ENCODE peak calls at places on chromosomes 4 and X, in four cellular contexts. K is NCI-H1105; T is stimulated activated CD4-positive, alpha-beta T cell treated with anti-CD3 and anti-CD28 coated beads, TNF-alpha, amount 100 ng/mL, for 4 hours; I is T-cell. N is an unnamed sample.

GRCh38 chr4:6562931-6563901 is 11.8 kb upstream of the MAN2B2 start:
- DNase-seq in K (no peak), T (no peak), I (no peak), N (peak)

GRCh38 chr4:24557036-24558022 is 27.0 kb downstream of the DHX15 start:
- DNase-seq in K (no peak), T (no peak), I (no peak), N (no peak)

GRCh38 chrX:119669424-119670037 is 23.4 kb downstream of the SEPTIN6 start:
- DNase-seq in K (no peak), T (no peak), I (no peak), N (no peak)

GRCh38 chr4:99273704-99274103 is 17.1 kb downstream of the ADH1A start:
- DNase-seq in K (no peak), T (no peak), I (no peak), N (no peak)

GRCh38 chrX:31356501-31357263 is 284.8 kb upstream of the FTHL17 start:
- DNase-seq in K (no peak), T (no peak), I (no peak), N (no peak)

GRCh38 chr4:184818216-184818564 is 7.6 kb downstream of the ACSL1 start:
- DNase-seq in K (no peak), T (no peak), I (no peak), N (no peak)

GRCh38 chrX:39242187-39242586 is 440.9 kb downstream of the MID1IP1 start:
- DNase-seq in K (peak), T (no peak), I (no peak), N (peak)

GRCh38 chr4:128322986-128323385 is 35.4 kb upstream of the PGRMC2 start:
- DNase-seq in K (no peak), T (no peak), I (no peak), N (no peak)

GRCh38 chrX:96703816-96704215 is 19.2 kb downstream of the DIAPH2 start:
- DNase-seq in K (no peak), T (no peak), I (no peak), N (no peak)

GRCh38 chr4:7694256-7694775 is 245.3 kb downstream of the AFAP1 start:
- DNase-seq in K (no peak), T (no peak), I (no peak), N (no peak)

GRCh38 chr4:41024556-41025491 is 189.5 kb downstream of the APBB2 start:
- DNase-seq in K (no peak), T (no peak), I (no peak), N (no peak)

GRCh38 chr4:102553982-102554381 is 52.8 kb downstream of the NFKB1 start:
- DNase-seq in K (no peak), T (no peak), I (no peak), N (no peak)

GRCh38 chr4:69546121-69546520 is 50.4 kb upstream of the UGT2B4 start:
- DNase-seq in K (no peak), T (no peak), I (no peak), N (no peak)

GRCh38 chr4:6893449-6894085 is 16.1 kb upstream of the TBC1D14 start:
- DNase-seq in K (no peak), T (no peak), I (no peak), N (no peak)

GRCh38 chrX:38206036-38206435 is 14.6 kb downstream of the SRPX start:
- DNase-seq in K (no peak), T (no peak), I (no peak), N (no peak)